ENCODE peak calls at places on chromosomes 1 and 21, in five cellular contexts. L is SK-N-SH, W is K562, S is GM23338, P is HepG2. K is an unnamed sample. For H3K27me3, the result is how much of the 10 kb centered on the place peaks cover.

GRCh38 chr1:53498555-53499142 is 39.5 kb downstream of the DMRTB1 start:
- DNase-seq in L (no peak), W (no peak), S (no peak), P (no peak), K (no peak)

GRCh38 chr1:29094954-29095353 is 28.7 kb downstream of the TMEM200B start:
- DNase-seq in L (no peak), W (no peak), S (no peak), P (no peak), K (no peak)

GRCh38 chr1:193299038-193299437 is 112.6 kb upstream of the B3GALT2 start:
- DNase-seq in L (no peak), W (no peak), S (no peak), P (no peak), K (no peak)

GRCh38 chr21:14356771-14357170 is 26.2 kb downstream of the HSPA13 start:
- DNase-seq in L (no peak), W (no peak), S (no peak), P (no peak), K (no peak)

GRCh38 chr21:46018615-46019014 is 37.0 kb downstream of the COL6A1 start:
- DNase-seq in L (no peak), W (no peak), S (no peak), P (no peak), K (no peak)

GRCh38 chr1:179342740-179343404 is 22.9 kb upstream of the AXDND1 start:
- DNase-seq in L (no peak), W (no peak), S (no peak), P (peak), K (no peak)

GRCh38 chr1:24913616-24914225 is 16.4 kb downstream of the RUNX3 start:
- DNase-seq in L (no peak), W (no peak), S (no peak), P (no peak), K (no peak)

GRCh38 chr1:90725341-90725960 is 8.3 kb upstream of the BARHL2 start:
- DNase-seq in L (peak), W (no peak), S (peak), P (no peak), K (no peak)

GRCh38 chr1:54710841-54711240 is 4.8 kb upstream of the TTC4 start:
- DNase-seq in L (no peak), W (no peak), S (no peak), P (no peak), K (no peak)

GRCh38 chr1:117342397-117342796 is 24.9 kb upstream of the MAN1A2 start:
- DNase-seq in L (no peak), W (no peak), S (no peak), P (no peak), K (no peak)

GRCh38 chr1:34156739-34157138 is 8.3 kb downstream of the CSMD2 start:
- DNase-seq in L (no peak), W (peak), S (peak), P (no peak), K (no peak)

GRCh38 chr1:24373710-24374109 is 39.9 kb downstream of the STPG1 start:
- DNase-seq in L (no peak), W (no peak), S (no peak), P (no peak), K (no peak)

GRCh38 chr1:168279253-168279652 is 1.4 kb upstream of the TBX19 start:
- DNase-seq in L (no peak), W (no peak), S (no peak), P (no peak), K (no peak)

GRCh38 chr1:160520999-160521398 is 2.1 kb downstream of the SLAMF6 start:
- DNase-seq in L (no peak), W (no peak), S (no peak), P (no peak), K (no peak)

GRCh38 chr1:228344631-228345072 is 62.0 kb downstream of the TRIM11 start:
- DNase-seq in L (no peak), W (no peak), S (no peak), P (no peak), K (no peak)

GRCh38 chr1:228085287-228085926 is 2.9 kb downstream of the ARF1 start:
- DNase-seq in L (no peak), W (peak), S (peak), P (peak), K (no peak)

GRCh38 chr21:42237161-42237560 is 18.2 kb downstream of the ABCG1 start:
- DNase-seq in L (no peak), W (no peak), S (no peak), P (no peak), K (no peak)

GRCh38 chr21:15943009-15943666 is 213.4 kb downstream of the USP25 start:
- DNase-seq in L (no peak), W (no peak), S (no peak), P (peak), K (no peak)

GRCh38 chr1:25631750-25632495 is 15.3 kb downstream of the MAN1C1 start:
- DNase-seq in L (no peak), W (no peak), S (no peak), P (no peak), K (no peak)

GRCh38 chr1:33122483-33123170 is 41.7 kb downstream of the AZIN2 start:
- DNase-seq in L (no peak), W (no peak), S (no peak), P (no peak), K (no peak)

GRCh38 chr21:37231247-37231645 is 35.9 kb downstream of the VPS26C start:
- DNase-seq in L (no peak), W (no peak), S (no peak), P (no peak), K (no peak)

GRCh38 chr1:158117854-158118691 is 62.6 kb upstream of the CD1D start:
- DNase-seq in L (peak), W (peak), S (peak), P (peak), K (peak)

GRCh38 chr1:203408485-203409229 is 57.7 kb upstream of the FMOD start:
- DNase-seq in L (no peak), W (no peak), S (no peak), P (no peak), K (no peak)

GRCh38 chr21:29299906-29300546 is 1.3 kb downstream of the BACH1 start:
- DNase-seq in L (peak), W (peak), S (peak), P (peak), K (no peak)

GRCh38 chr1:244868484-244869363 is 4.4 kb upstream of the HNRNPU start:
- DNase-seq in L (no peak), W (no peak), S (no peak), P (no peak), K (no peak)

DNA sequence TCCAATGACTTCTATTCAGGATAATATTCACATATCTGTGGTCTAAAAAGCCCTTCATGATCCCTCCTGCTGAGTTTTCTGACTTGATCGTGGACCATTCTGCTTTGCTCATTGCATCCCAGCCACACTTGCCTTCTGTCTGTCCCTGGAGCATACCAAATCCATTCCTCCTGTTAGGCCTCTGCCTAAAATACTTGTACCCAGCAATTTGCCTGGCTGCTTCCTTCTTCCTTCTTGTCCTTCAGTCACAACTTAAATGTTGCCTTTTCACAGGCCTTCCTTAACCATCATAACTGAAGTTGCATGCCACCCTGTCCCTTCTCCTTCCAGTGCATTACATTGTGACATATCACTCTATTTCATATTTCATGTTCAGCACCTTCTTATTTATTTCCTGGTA is 4.3 kb downstream of the CR2 start:
- DNase-seq in L (no peak), W (no peak), S (no peak), P (no peak), K (no peak)
- H3K27me3 ChIP-seq in L (under half), W (under half), S (under half), P (under half), K (under half)

GRCh38 chr1:212341090-212341489 is 55.9 kb downstream of the PPP2R5A start:
- DNase-seq in L (no peak), W (no peak), S (no peak), P (no peak), K (no peak)
- TF ChIP-seq REST in L (no peak), W (no peak), S (no peak), P (no peak), K (no peak)

GRCh38 chr1:70221241-70222077 is at the start of gene SRSF11:
- DNase-seq in L (peak), W (peak), S (peak), P (peak), K (peak)
- TF ChIP-seq POLR2AphosphoS5 in L (peak), W (peak), S (peak), P (peak), K (peak)

DNA sequence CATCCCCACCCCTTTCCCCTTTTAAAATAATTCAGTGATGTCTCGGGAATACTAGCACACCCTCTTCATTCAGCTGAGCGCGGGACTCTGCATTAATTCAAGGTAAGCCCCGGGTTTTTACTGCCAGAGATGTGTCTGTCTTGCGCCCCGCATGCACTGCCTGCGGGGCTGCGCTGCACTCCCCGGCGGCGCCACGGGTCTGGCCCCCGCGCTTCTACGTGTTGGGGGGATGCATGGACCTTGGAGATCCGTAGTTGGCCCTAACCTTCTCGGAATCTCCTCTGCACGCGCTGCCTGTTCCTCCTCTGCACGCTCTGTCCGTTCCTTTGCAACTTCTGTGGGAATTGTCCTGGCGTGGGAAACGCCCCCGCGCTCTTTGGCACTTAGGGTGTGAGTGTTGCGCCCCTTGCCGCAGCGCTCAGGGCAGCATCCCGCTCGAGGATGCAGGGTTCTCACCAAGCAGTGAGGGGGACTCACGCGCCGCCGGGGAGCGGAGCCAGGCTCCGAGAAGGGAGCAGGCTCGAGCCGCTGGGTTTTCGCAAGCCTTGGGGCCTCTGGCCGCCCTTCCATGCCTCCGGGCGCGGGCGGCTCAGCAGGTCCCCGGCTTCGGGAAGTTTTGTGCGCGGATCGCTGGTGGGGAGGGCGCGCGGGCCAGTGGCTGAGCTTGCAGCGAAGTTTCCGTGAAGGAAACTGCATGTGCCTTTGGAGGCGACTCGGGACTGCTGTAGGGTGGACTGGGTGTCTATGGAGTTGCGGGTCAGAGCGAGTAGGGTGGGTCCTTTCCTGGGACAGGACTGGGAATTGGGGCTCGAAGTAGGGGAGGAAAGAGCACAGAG is 165.1 kb upstream of the CACNA1E start:
- DNase-seq in L (no peak), W (no peak), S (peak), P (no peak), K (no peak)
- H3K27me3 ChIP-seq in L (under half), W (under half), S (half or more), P (under half), K (half or more)

DNA sequence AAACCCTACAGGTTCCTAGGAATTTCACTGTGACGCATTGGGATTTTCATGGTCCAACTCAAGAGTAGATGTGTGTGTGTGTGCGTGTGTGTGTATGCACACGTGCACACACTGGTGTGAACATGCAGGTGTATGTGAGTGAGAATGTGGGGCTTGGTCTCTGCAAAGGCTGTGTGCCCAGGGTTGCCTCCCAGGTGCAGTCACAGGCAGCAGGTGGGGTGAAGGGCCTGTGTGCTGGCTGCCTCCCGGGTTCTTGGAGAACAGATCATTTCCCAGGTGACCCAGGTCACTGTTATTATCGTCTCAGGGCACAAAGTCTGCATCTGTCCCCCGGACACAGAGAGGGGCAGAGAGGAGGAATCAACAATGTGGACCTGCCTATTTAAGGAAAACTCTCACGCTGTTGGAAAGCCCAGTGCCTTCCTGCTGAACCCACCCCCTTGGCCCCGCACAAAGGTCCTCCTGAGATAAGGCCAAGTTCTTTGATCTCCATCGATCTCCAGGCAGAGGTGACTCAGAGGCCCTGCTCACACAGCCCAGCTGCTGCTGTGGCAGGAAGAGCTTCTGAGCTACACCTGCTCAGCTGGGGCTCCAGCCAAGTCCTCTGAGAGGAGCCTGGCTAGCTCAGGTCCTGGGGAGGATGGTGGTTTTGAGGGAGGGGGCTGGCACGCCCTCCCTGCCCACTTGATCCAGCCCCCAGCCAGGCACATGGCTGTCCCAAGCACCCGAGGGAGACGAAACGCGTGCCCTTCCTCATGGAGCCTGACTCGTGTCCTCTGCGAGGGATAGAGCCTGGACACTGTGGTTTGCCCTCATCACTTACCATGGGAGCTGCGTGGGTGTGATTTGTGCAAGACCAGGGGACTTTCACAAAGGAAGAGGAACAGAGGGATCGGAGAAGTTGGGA is 134.0 kb upstream of the ARHGEF16 start:
- DNase-seq in L (no peak), W (no peak), S (no peak), P (peak), K (no peak)
- TF ChIP-seq REST in L (no peak), W (no peak), S (no peak), P (peak), K (no peak)